ENCODE peak calls at places on chromosomes 1 and 21, in five cellular contexts. One of them, this sample, is unnamed.

GRCh38 chr1:160095382-160096105 is 2.9 kb downstream of the IGSF8 start:
- DNase-seq in H9: peak; percentile 86
- DNase-seq in AG20443: no peak
- DNase-seq in activated T-helper 9 cell treated with anti-CD3 and anti-CD28 coated beads, Interleukin-2, amount 50 U/mL, for 16 hours: no peak
- DNase-seq in WTC11: peak; percentile 58
- DNase-seq in this sample: no peak

GRCh38 chr1:179742717-179743678 is at the start of gene FAM163A:
- DNase-seq in H9: peak; percentile 64
- DNase-seq in AG20443: peak; percentile 24
- DNase-seq in activated T-helper 9 cell treated with anti-CD3 and anti-CD28 coated beads, Interleukin-2, amount 50 U/mL, for 16 hours: no peak
- DNase-seq in WTC11: peak; percentile 48
- DNase-seq in this sample: no peak

GRCh38 chr1:17572264-17572985 is 32.9 kb downstream of the ARHGEF10L start:
- DNase-seq in H9: peak; percentile 73
- DNase-seq in AG20443: no peak
- DNase-seq in activated T-helper 9 cell treated with anti-CD3 and anti-CD28 coated beads, Interleukin-2, amount 50 U/mL, for 16 hours: no peak
- DNase-seq in WTC11: peak; percentile 69
- DNase-seq in this sample: no peak

GRCh38 chr1:165144757-165145397 is 211.6 kb downstream of the LMX1A start:
- DNase-seq in H9: peak; percentile 67
- DNase-seq in AG20443: peak; percentile 75
- DNase-seq in activated T-helper 9 cell treated with anti-CD3 and anti-CD28 coated beads, Interleukin-2, amount 50 U/mL, for 16 hours: no peak
- DNase-seq in WTC11: peak; percentile 71
- DNase-seq in this sample: peak; percentile 30

GRCh38 chr1:160407819-160408801 is 7.7 kb downstream of the VANGL2 start:
- DNase-seq in H9: peak; percentile 46
- DNase-seq in AG20443: no peak
- DNase-seq in activated T-helper 9 cell treated with anti-CD3 and anti-CD28 coated beads, Interleukin-2, amount 50 U/mL, for 16 hours: no peak
- DNase-seq in WTC11: no peak
- DNase-seq in this sample: no peak

GRCh38 chr21:18147678-18148077 is 97.0 kb upstream of the CHODL start:
- DNase-seq in H9: no peak
- DNase-seq in AG20443: no peak
- DNase-seq in activated T-helper 9 cell treated with anti-CD3 and anti-CD28 coated beads, Interleukin-2, amount 50 U/mL, for 16 hours: no peak
- DNase-seq in WTC11: no peak
- DNase-seq in this sample: no peak

GRCh38 chr1:92538048-92538412 is 51.3 kb upstream of the GFI1 start:
- DNase-seq in H9: no peak
- DNase-seq in AG20443: no peak
- DNase-seq in activated T-helper 9 cell treated with anti-CD3 and anti-CD28 coated beads, Interleukin-2, amount 50 U/mL, for 16 hours: no peak
- DNase-seq in WTC11: no peak
- DNase-seq in this sample: no peak

GRCh38 chr1:168087696-168088095 is 49.0 kb downstream of the GPR161 start:
- DNase-seq in H9: no peak
- DNase-seq in AG20443: no peak
- DNase-seq in activated T-helper 9 cell treated with anti-CD3 and anti-CD28 coated beads, Interleukin-2, amount 50 U/mL, for 16 hours: no peak
- DNase-seq in WTC11: no peak
- DNase-seq in this sample: no peak

GRCh38 chr21:46180079-46180722 is 4.1 kb downstream of the SPATC1L start:
- DNase-seq in H9: no peak
- DNase-seq in AG20443: no peak
- DNase-seq in activated T-helper 9 cell treated with anti-CD3 and anti-CD28 coated beads, Interleukin-2, amount 50 U/mL, for 16 hours: no peak
- DNase-seq in WTC11: no peak
- DNase-seq in this sample: no peak

GRCh38 chr1:179058343-179059184 is 23.3 kb upstream of the TOR3A start:
- DNase-seq in H9: no peak
- DNase-seq in AG20443: peak; percentile 67
- DNase-seq in activated T-helper 9 cell treated with anti-CD3 and anti-CD28 coated beads, Interleukin-2, amount 50 U/mL, for 16 hours: no peak
- DNase-seq in WTC11: no peak
- DNase-seq in this sample: no peak

GRCh38 chr1:36446780-36447179 is 3.5 kb downstream of the OSCP1 start:
- DNase-seq in H9: no peak
- DNase-seq in AG20443: no peak
- DNase-seq in activated T-helper 9 cell treated with anti-CD3 and anti-CD28 coated beads, Interleukin-2, amount 50 U/mL, for 16 hours: no peak
- DNase-seq in WTC11: no peak
- DNase-seq in this sample: no peak

GRCh38 chr1:166950156-166950555 is 25.2 kb downstream of the ILDR2 start:
- DNase-seq in H9: peak; percentile 47
- DNase-seq in AG20443: no peak
- DNase-seq in activated T-helper 9 cell treated with anti-CD3 and anti-CD28 coated beads, Interleukin-2, amount 50 U/mL, for 16 hours: no peak
- DNase-seq in WTC11: peak; percentile 16
- DNase-seq in this sample: no peak

GRCh38 chr1:243791586-243792267 is 58.3 kb downstream of the AKT3 start:
- DNase-seq in H9: no peak
- DNase-seq in AG20443: no peak
- DNase-seq in activated T-helper 9 cell treated with anti-CD3 and anti-CD28 coated beads, Interleukin-2, amount 50 U/mL, for 16 hours: no peak
- DNase-seq in WTC11: no peak
- DNase-seq in this sample: no peak

GRCh38 chr1:186838380-186839076 is 9.8 kb downstream of the PLA2G4A start:
- DNase-seq in H9: no peak
- DNase-seq in AG20443: no peak
- DNase-seq in activated T-helper 9 cell treated with anti-CD3 and anti-CD28 coated beads, Interleukin-2, amount 50 U/mL, for 16 hours: no peak
- DNase-seq in WTC11: no peak
- DNase-seq in this sample: no peak

GRCh38 chr1:6157528-6158174 is 22.5 kb downstream of the CHD5 start:
- DNase-seq in H9: no peak
- DNase-seq in AG20443: no peak
- DNase-seq in activated T-helper 9 cell treated with anti-CD3 and anti-CD28 coated beads, Interleukin-2, amount 50 U/mL, for 16 hours: no peak
- DNase-seq in WTC11: no peak
- DNase-seq in this sample: no peak

GRCh38 chr1:48611841-48612240 is 139.8 kb upstream of the SPATA6 start:
- DNase-seq in H9: no peak
- DNase-seq in AG20443: no peak
- DNase-seq in activated T-helper 9 cell treated with anti-CD3 and anti-CD28 coated beads, Interleukin-2, amount 50 U/mL, for 16 hours: no peak
- DNase-seq in WTC11: no peak
- DNase-seq in this sample: no peak

GRCh38 chr1:67338642-67339041 is 31.0 kb downstream of the IL12RB2 start:
- DNase-seq in H9: no peak
- DNase-seq in AG20443: no peak
- DNase-seq in activated T-helper 9 cell treated with anti-CD3 and anti-CD28 coated beads, Interleukin-2, amount 50 U/mL, for 16 hours: no peak
- DNase-seq in WTC11: no peak
- DNase-seq in this sample: no peak

GRCh38 chr1:101388904-101389546 is 152.2 kb downstream of the S1PR1 start:
- DNase-seq in H9: no peak
- DNase-seq in AG20443: no peak
- DNase-seq in activated T-helper 9 cell treated with anti-CD3 and anti-CD28 coated beads, Interleukin-2, amount 50 U/mL, for 16 hours: no peak
- DNase-seq in WTC11: no peak
- DNase-seq in this sample: no peak